ENCODE peak calls at places on chromosome X, in four cellular contexts. One of them, this sample, is unnamed.

GRCh38 chrX:140948827-140949226 is 53.6 kb upstream of the SPANXB1 start:
- DNase-seq in IMR-90: no peak
- DNase-seq in neuronal stem cell: no peak
- DNase-seq in mesenchymal stem cell: no peak
- DNase-seq in this sample: no peak

GRCh38 chrX:55907968-55908607 is 190.5 kb downstream of the RRAGB start:
- DNase-seq in mesenchymal stem cell: peak; percentile 61
- DNase-seq in IMR-90: no peak
- DNase-seq in neuronal stem cell: peak; percentile 37
- DNase-seq in this sample: peak; percentile 91

GRCh38 chrX:49956313-49956712 is 33.9 kb downstream of the CLCN5 start:
- DNase-seq in mesenchymal stem cell: no peak
- DNase-seq in neuronal stem cell: peak; percentile 0
- DNase-seq in IMR-90: no peak
- DNase-seq in this sample: peak; percentile 18

GRCh38 chrX:112612558-112612957 is 67.2 kb downstream of the LHFPL1 start:
- DNase-seq in IMR-90: no peak
- DNase-seq in mesenchymal stem cell: no peak
- DNase-seq in neuronal stem cell: no peak
- DNase-seq in this sample: no peak

GRCh38 chrX:85620466-85620865 is 241.0 kb upstream of the POF1B start:
- DNase-seq in neuronal stem cell: no peak
- DNase-seq in IMR-90: no peak
- DNase-seq in mesenchymal stem cell: no peak
- DNase-seq in this sample: peak; percentile 61

GRCh38 chrX:33968611-33969010 is 163.5 kb downstream of the FAM47A start:
- DNase-seq in mesenchymal stem cell: no peak
- DNase-seq in IMR-90: no peak
- DNase-seq in neuronal stem cell: no peak
- DNase-seq in this sample: no peak

GRCh38 chrX:150649096-150649870 is 43.9 kb upstream of the MTMR1 start:
- DNase-seq in IMR-90: peak; percentile 57
- DNase-seq in neuronal stem cell: no peak
- DNase-seq in mesenchymal stem cell: peak; percentile 12
- DNase-seq in this sample: no peak

GRCh38 chrX:106894392-106894909 is 8.7 kb downstream of the RIPPLY1 start:
- DNase-seq in mesenchymal stem cell: peak; percentile 74
- DNase-seq in IMR-90: peak; percentile 73
- DNase-seq in neuronal stem cell: peak; percentile 40
- DNase-seq in this sample: peak; percentile 79

DNA sequence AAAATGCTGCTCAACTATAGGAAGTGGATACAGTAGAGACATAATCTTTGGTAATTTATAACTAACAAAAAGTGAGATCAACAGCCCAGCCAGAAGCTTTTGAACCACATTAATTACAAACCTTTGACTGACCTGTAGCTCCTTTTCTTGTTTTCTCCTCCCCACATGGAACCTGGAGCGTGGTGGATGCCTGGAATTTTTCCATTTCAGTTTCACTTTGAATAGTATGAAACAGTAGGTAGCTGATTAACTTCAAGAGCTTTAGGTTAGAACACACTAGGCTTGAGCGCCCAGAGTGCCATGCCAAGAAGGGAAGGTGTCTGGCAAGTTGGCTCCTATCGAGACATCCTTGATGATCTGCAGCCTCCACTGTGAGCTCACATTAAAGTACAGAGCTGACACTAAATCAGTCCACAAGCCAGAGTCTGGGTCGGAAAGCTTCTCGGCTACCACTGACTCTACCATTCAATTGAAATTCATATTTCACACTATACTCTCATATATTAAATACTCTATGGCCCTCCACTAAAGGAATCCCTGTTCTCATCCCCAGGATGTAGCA is 143.4 kb downstream of the GLRA2 start:
- DNase-seq in neuronal stem cell: no peak
- DNase-seq in IMR-90: no peak
- DNase-seq in mesenchymal stem cell: no peak
- DNase-seq in this sample: peak; percentile 1
- H3K9ac ChIP-seq in neuronal stem cell: no peak overlapping the region
- H3K9ac ChIP-seq in IMR-90: no peak overlapping the region
- H3K9ac ChIP-seq in mesenchymal stem cell: no peak overlapping the region
- H3K9ac ChIP-seq in this sample: no peak overlapping the region

DNA sequence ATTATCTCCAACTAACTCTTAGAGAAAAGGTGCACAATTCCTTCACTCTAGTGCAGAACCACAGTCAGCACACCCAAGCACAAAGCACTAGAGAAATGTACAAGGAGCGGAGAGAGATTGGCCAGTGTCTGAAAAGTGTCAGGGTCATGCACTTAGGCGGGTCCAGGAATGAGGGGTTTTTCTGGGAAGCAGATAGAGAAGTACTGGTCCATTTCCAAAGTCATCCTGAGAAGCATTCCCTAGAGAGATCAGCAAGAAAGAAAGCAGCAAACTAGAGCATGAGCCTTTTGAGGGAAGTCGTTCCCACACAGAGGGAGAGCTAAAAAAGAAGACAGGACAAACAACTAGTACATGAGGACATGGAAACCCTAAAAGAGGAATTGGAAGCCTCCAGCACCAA is 168.1 kb upstream of the MAP3K15 start:
- DNase-seq in neuronal stem cell: no peak
- DNase-seq in mesenchymal stem cell: no peak
- DNase-seq in IMR-90: no peak
- DNase-seq in this sample: no peak
- H3K4me1 ChIP-seq in neuronal stem cell: peaks cover 4% of the 10 kb centered on the region
- H3K4me1 ChIP-seq in mesenchymal stem cell: peaks cover 5% of the 10 kb centered on the region
- H3K4me1 ChIP-seq in IMR-90: peaks cover 8% of the 10 kb centered on the region
- H3K4me1 ChIP-seq in this sample: no peaks in the 10 kb centered on the region

GRCh38 chrX:131288738-131289511 is at the start of gene IGSF1:
- DNase-seq in IMR-90: no peak
- DNase-seq in neuronal stem cell: no peak
- DNase-seq in mesenchymal stem cell: peak; percentile 55
- DNase-seq in this sample: peak; percentile 90
- H4K8ac ChIP-seq in IMR-90: no peak within 1 kb of the TSS
- H4K8ac ChIP-seq in neuronal stem cell: no peak within 1 kb of the TSS
- H4K8ac ChIP-seq in mesenchymal stem cell: peak within 1 kb of the TSS; percentile 37
- H4K8ac ChIP-seq in this sample: no peak within 1 kb of the TSS

DNA sequence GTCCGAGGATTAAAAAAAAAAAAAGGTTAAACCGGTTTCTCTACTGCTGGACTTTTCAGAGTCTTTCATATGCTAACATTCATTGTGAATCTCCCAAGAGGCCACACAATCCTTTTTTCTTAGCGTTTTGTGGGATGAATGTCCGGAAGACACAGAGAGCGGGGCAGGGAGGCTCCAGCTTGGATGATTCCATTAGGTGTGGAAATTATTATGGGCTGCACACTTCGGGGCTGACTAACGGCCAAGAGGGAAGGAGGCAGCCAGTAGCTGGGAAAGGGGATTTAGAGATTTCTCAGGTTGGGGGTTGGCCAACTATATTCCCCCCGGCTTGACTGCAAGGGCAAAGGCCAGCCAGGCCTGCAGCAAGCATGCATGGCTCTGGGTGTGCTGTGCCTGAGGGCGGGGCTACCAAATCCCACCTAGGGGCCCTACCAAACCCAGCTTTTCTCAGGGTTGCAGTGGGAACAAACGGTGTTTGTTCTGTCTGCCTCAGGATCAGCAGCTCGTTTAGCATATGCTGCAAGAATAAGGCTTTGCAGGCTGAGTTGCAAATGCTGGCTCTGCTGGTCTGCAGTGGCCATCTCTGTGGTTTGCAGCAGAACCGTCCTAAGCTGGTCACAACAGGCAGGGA is 28.6 kb downstream of the NYX start:
- DNase-seq in neuronal stem cell: peak; percentile 76
- DNase-seq in mesenchymal stem cell: peak; percentile 34
- DNase-seq in IMR-90: no peak
- DNase-seq in this sample: peak; percentile 81
- H3K9ac ChIP-seq in neuronal stem cell: no peak overlapping the region
- H3K9ac ChIP-seq in mesenchymal stem cell: peak overlapping the region; percentile 29
- H3K9ac ChIP-seq in IMR-90: no peak overlapping the region
- H3K9ac ChIP-seq in this sample: peak overlapping the region; percentile 28